ENCODE peak calls at places on chromosomes 11 and 22, in four cellular contexts. One of them, this sample, is unnamed.

GRCh38 chr22:50584106-50585096 is 1.8 kb upstream of the CHKB start:
- DNase-seq in psoas muscle: no peak
- DNase-seq in amygdala: no peak
- DNase-seq in Ammon's horn: no peak
- DNase-seq in this sample: no peak

GRCh38 chr11:34830648-34831047 is 85.5 kb downstream of the APIP start:
- DNase-seq in amygdala: no peak
- DNase-seq in psoas muscle: no peak
- DNase-seq in Ammon's horn: no peak
- DNase-seq in this sample: no peak

GRCh38 chr11:116257092-116257491 is 515.7 kb downstream of the BUD13 start:
- DNase-seq in Ammon's horn: no peak
- DNase-seq in psoas muscle: no peak
- DNase-seq in amygdala: no peak
- DNase-seq in this sample: no peak

GRCh38 chr11:111541209-111542061 is 915 bp downstream of the LAYN start:
- DNase-seq in Ammon's horn: no peak
- DNase-seq in amygdala: peak
- DNase-seq in psoas muscle: peak
- DNase-seq in this sample: no peak

GRCh38 chr11:77502501-77502900 is 28.6 kb upstream of the PAK1 start:
- DNase-seq in amygdala: no peak
- DNase-seq in Ammon's horn: no peak
- DNase-seq in psoas muscle: no peak
- DNase-seq in this sample: no peak

GRCh38 chr22:21714784-21715183 is 20.8 kb downstream of the YPEL1 start:
- DNase-seq in amygdala: no peak
- DNase-seq in psoas muscle: no peak
- DNase-seq in Ammon's horn: no peak
- DNase-seq in this sample: no peak

GRCh38 chr22:29750559-29750958 is 16.2 kb downstream of the ZMAT5 start:
- DNase-seq in psoas muscle: no peak
- DNase-seq in Ammon's horn: no peak
- DNase-seq in amygdala: no peak
- DNase-seq in this sample: no peak

GRCh38 chr11:131195801-131196517 is 174.5 kb upstream of the NTM start:
- DNase-seq in amygdala: peak
- DNase-seq in psoas muscle: no peak
- DNase-seq in Ammon's horn: peak
- DNase-seq in this sample: peak

GRCh38 chr22:47495102-47495501 is 732.7 kb downstream of the TBC1D22A start:
- DNase-seq in Ammon's horn: no peak
- DNase-seq in amygdala: no peak
- DNase-seq in psoas muscle: no peak
- DNase-seq in this sample: no peak

GRCh38 chr11:85180528-85180927 is 446.6 kb downstream of the DLG2 start:
- DNase-seq in amygdala: no peak
- DNase-seq in psoas muscle: no peak
- DNase-seq in Ammon's horn: no peak
- DNase-seq in this sample: no peak

GRCh38 chr11:58940028-58940427 is 740 bp downstream of the GLYATL1 start:
- DNase-seq in psoas muscle: no peak
- DNase-seq in Ammon's horn: no peak
- DNase-seq in amygdala: no peak
- DNase-seq in this sample: no peak

GRCh38 chr11:126815111-126815510 is 185.5 kb downstream of the KIRREL3 start:
- DNase-seq in psoas muscle: no peak
- DNase-seq in Ammon's horn: no peak
- DNase-seq in amygdala: no peak
- DNase-seq in this sample: no peak

GRCh38 chr11:94494200-94494545 is 389 bp downstream of the ANKRD49 start:
- DNase-seq in psoas muscle: no peak
- DNase-seq in Ammon's horn: no peak
- DNase-seq in amygdala: no peak
- DNase-seq in this sample: no peak

GRCh38 chr11:117554601-117555333 is 227.1 kb downstream of the CEP164 start:
- DNase-seq in Ammon's horn: no peak
- DNase-seq in psoas muscle: no peak
- DNase-seq in amygdala: no peak
- DNase-seq in this sample: no peak

This sample was measured in midbrain.